ENCODE peak calls at places on chromosomes 4 and X, in seven cellular contexts. One of them, this sample, is unnamed.

GRCh38 chr4:165308174-165308573 is 19.3 kb upstream of the MSMO1 start:
- DNase-seq in AG09309: no peak
- DNase-seq in nephron progenitor cell: no peak
- DNase-seq in kidney epithelial cell: no peak
- DNase-seq in omental fat pad: no peak
- DNase-seq in sigmoid colon: no peak
- DNase-seq in bronchial epithelial cell: peak
- DNase-seq in this sample: no peak

GRCh38 chr4:188647820-188648380 is 508.7 kb downstream of the TRIML1 start:
- DNase-seq in bronchial epithelial cell: peak
- DNase-seq in nephron progenitor cell: no peak
- DNase-seq in omental fat pad: no peak
- DNase-seq in kidney epithelial cell: no peak
- DNase-seq in sigmoid colon: no peak
- DNase-seq in AG09309: no peak
- DNase-seq in this sample: no peak

GRCh38 chr4:10737335-10737734 is 52.8 kb upstream of the CLNK start:
- DNase-seq in nephron progenitor cell: no peak
- DNase-seq in sigmoid colon: no peak
- DNase-seq in AG09309: no peak
- DNase-seq in omental fat pad: no peak
- DNase-seq in kidney epithelial cell: peak
- DNase-seq in bronchial epithelial cell: peak
- DNase-seq in this sample: no peak

GRCh38 chr4:145061325-145061920 is 36.6 kb downstream of the ANAPC10 start:
- DNase-seq in kidney epithelial cell: no peak
- DNase-seq in omental fat pad: no peak
- DNase-seq in AG09309: no peak
- DNase-seq in sigmoid colon: no peak
- DNase-seq in nephron progenitor cell: no peak
- DNase-seq in bronchial epithelial cell: peak
- DNase-seq in this sample: no peak

GRCh38 chr4:183989471-183989870 is 84.4 kb downstream of the STOX2 start:
- DNase-seq in sigmoid colon: no peak
- DNase-seq in kidney epithelial cell: no peak
- DNase-seq in nephron progenitor cell: no peak
- DNase-seq in omental fat pad: no peak
- DNase-seq in bronchial epithelial cell: peak
- DNase-seq in AG09309: peak
- DNase-seq in this sample: no peak

GRCh38 chr4:83606435-83606834 is 70.5 kb downstream of the GPAT3 start:
- DNase-seq in bronchial epithelial cell: no peak
- DNase-seq in nephron progenitor cell: no peak
- DNase-seq in sigmoid colon: no peak
- DNase-seq in AG09309: no peak
- DNase-seq in kidney epithelial cell: no peak
- DNase-seq in omental fat pad: no peak
- DNase-seq in this sample: no peak

GRCh38 chr4:41294445-41295062 is 37.8 kb downstream of the UCHL1 start:
- DNase-seq in nephron progenitor cell: no peak
- DNase-seq in kidney epithelial cell: no peak
- DNase-seq in sigmoid colon: no peak
- DNase-seq in bronchial epithelial cell: no peak
- DNase-seq in AG09309: no peak
- DNase-seq in omental fat pad: no peak
- DNase-seq in this sample: no peak

GRCh38 chr4:123623611-123624010 is 227.0 kb downstream of the SPRY1 start:
- DNase-seq in bronchial epithelial cell: no peak
- DNase-seq in nephron progenitor cell: no peak
- DNase-seq in AG09309: no peak
- DNase-seq in kidney epithelial cell: no peak
- DNase-seq in omental fat pad: no peak
- DNase-seq in sigmoid colon: no peak
- DNase-seq in this sample: no peak

GRCh38 chrX:29138003-29138402 is 550.8 kb downstream of the IL1RAPL1 start:
- DNase-seq in nephron progenitor cell: no peak
- DNase-seq in AG09309: no peak
- DNase-seq in bronchial epithelial cell: no peak
- DNase-seq in omental fat pad: no peak
- DNase-seq in sigmoid colon: no peak
- DNase-seq in kidney epithelial cell: no peak
- DNase-seq in this sample: no peak

GRCh38 chrX:94057385-94057784 is 383.4 kb downstream of the FAM133A start:
- DNase-seq in sigmoid colon: no peak
- DNase-seq in nephron progenitor cell: no peak
- DNase-seq in omental fat pad: no peak
- DNase-seq in AG09309: no peak
- DNase-seq in bronchial epithelial cell: peak
- DNase-seq in kidney epithelial cell: no peak
- DNase-seq in this sample: no peak

GRCh38 chr4:1413221-1413663 is 7.0 kb upstream of the NKX1-1 start:
- DNase-seq in bronchial epithelial cell: no peak
- DNase-seq in sigmoid colon: peak
- DNase-seq in omental fat pad: no peak
- DNase-seq in AG09309: no peak
- DNase-seq in nephron progenitor cell: no peak
- DNase-seq in kidney epithelial cell: no peak
- DNase-seq in this sample: no peak

GRCh38 chrX:18895157-18895952 is 88.6 kb downstream of the PHKA2 start:
- DNase-seq in omental fat pad: no peak
- DNase-seq in bronchial epithelial cell: peak
- DNase-seq in kidney epithelial cell: no peak
- DNase-seq in nephron progenitor cell: no peak
- DNase-seq in sigmoid colon: peak
- DNase-seq in AG09309: no peak
- DNase-seq in this sample: no peak

GRCh38 chr4:173538903-173539445 is 8.9 kb upstream of the HAND2 start:
- DNase-seq in nephron progenitor cell: peak
- DNase-seq in bronchial epithelial cell: no peak
- DNase-seq in omental fat pad: no peak
- DNase-seq in kidney epithelial cell: no peak
- DNase-seq in AG09309: no peak
- DNase-seq in sigmoid colon: peak
- DNase-seq in this sample: no peak

GRCh38 chrX:117957128-117957527 is 159.5 kb downstream of the KLHL13 start:
- DNase-seq in sigmoid colon: no peak
- DNase-seq in bronchial epithelial cell: peak
- DNase-seq in kidney epithelial cell: no peak
- DNase-seq in omental fat pad: no peak
- DNase-seq in nephron progenitor cell: no peak
- DNase-seq in AG09309: no peak
- DNase-seq in this sample: no peak

GRCh38 chr4:8274772-8275241 is 5.3 kb downstream of the HTRA3 start:
- DNase-seq in sigmoid colon: peak
- DNase-seq in omental fat pad: no peak
- DNase-seq in nephron progenitor cell: peak
- DNase-seq in AG09309: peak
- DNase-seq in kidney epithelial cell: no peak
- DNase-seq in bronchial epithelial cell: no peak
- DNase-seq in this sample: no peak

GRCh38 chr4:88054909-88055308 is 47.5 kb downstream of the PKD2 start:
- DNase-seq in sigmoid colon: no peak
- DNase-seq in AG09309: no peak
- DNase-seq in nephron progenitor cell: peak
- DNase-seq in bronchial epithelial cell: peak
- DNase-seq in omental fat pad: no peak
- DNase-seq in kidney epithelial cell: no peak
- DNase-seq in this sample: peak

GRCh38 chr4:179352221-179352620 is 1910.0 kb upstream of the AGA start:
- DNase-seq in kidney epithelial cell: no peak
- DNase-seq in sigmoid colon: no peak
- DNase-seq in AG09309: no peak
- DNase-seq in omental fat pad: no peak
- DNase-seq in bronchial epithelial cell: no peak
- DNase-seq in nephron progenitor cell: no peak
- DNase-seq in this sample: no peak

GRCh38 chr4:23613782-23614181 is 276.1 kb downstream of the PPARGC1A start:
- DNase-seq in omental fat pad: no peak
- DNase-seq in nephron progenitor cell: no peak
- DNase-seq in AG09309: no peak
- DNase-seq in bronchial epithelial cell: no peak
- DNase-seq in sigmoid colon: no peak
- DNase-seq in kidney epithelial cell: no peak
- DNase-seq in this sample: no peak

GRCh38 chrX:144819406-144819805 is 427.9 kb upstream of the SPANXN1 start:
- DNase-seq in nephron progenitor cell: no peak
- DNase-seq in kidney epithelial cell: no peak
- DNase-seq in bronchial epithelial cell: peak
- DNase-seq in omental fat pad: no peak
- DNase-seq in AG09309: no peak
- DNase-seq in sigmoid colon: no peak
- DNase-seq in this sample: no peak

DNA sequence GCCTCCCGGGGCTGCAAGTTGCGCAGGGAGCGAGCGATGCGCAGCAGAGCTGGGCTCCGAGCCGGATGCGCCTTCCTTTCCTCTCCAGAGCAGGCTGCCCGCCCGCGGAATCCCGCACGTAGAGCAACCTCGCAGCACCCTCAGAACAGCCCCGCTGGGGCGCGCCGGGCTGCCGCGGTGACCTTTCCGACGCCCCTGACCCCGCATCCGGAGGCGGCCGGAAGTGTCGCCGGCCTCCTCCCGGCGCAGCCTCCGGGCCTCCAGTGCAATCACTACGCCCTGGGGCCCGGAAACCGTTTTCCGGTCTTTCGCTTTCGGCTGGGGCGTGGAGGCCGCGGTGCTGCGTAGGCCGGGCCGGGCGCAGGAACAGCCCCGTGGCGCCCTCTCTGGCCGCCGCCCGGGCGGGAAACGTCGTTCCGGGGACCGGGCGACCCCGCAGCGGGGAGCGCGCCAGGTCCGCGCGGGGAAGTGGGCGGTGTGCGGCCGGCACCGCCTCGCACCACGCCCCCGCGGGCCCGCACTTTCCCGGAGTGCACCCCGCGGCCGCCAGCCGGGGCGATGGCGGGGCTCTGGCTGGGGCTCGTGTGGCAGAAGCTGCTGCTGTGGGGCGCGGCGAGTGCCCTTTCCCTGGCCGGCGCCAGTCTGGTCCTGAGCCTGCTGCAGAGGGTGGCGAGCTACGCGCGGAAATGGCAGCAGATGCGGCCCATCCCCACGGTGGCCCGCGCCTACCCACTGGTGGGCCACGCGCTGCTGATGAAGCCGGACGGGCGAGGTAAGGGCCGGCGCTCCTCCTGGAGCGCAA is at the start of gene CYP4V2:
- DNase-seq in omental fat pad: peak
- DNase-seq in AG09309: peak
- DNase-seq in sigmoid colon: peak
- DNase-seq in bronchial epithelial cell: peak
- DNase-seq in kidney epithelial cell: peak
- DNase-seq in nephron progenitor cell: peak
- DNase-seq in this sample: peak
- TF ChIP-seq CTCF in omental fat pad: no peak
- TF ChIP-seq CTCF in AG09309: no peak
- TF ChIP-seq CTCF in sigmoid colon: no peak
- TF ChIP-seq CTCF in bronchial epithelial cell: peak
- TF ChIP-seq CTCF in kidney epithelial cell: no peak
- TF ChIP-seq CTCF in nephron progenitor cell: no peak
- TF ChIP-seq CTCF in this sample: no peak

GRCh38 chr4:25060586-25061340 is 30.0 kb upstream of the LGI2 start:
- DNase-seq in sigmoid colon: no peak
- DNase-seq in kidney epithelial cell: no peak
- DNase-seq in AG09309: no peak
- DNase-seq in nephron progenitor cell: no peak
- DNase-seq in omental fat pad: no peak
- DNase-seq in bronchial epithelial cell: no peak
- DNase-seq in this sample: no peak
- TF ChIP-seq CTCF in sigmoid colon: no peak
- TF ChIP-seq CTCF in kidney epithelial cell: no peak
- TF ChIP-seq CTCF in AG09309: no peak
- TF ChIP-seq CTCF in nephron progenitor cell: no peak
- TF ChIP-seq CTCF in omental fat pad: no peak
- TF ChIP-seq CTCF in bronchial epithelial cell: no peak
- TF ChIP-seq CTCF in this sample: no peak

GRCh38 chr4:40046311-40046980 is 10.2 kb upstream of the N4BP2 start:
- DNase-seq in sigmoid colon: no peak
- DNase-seq in nephron progenitor cell: no peak
- DNase-seq in AG09309: no peak
- DNase-seq in bronchial epithelial cell: peak
- DNase-seq in omental fat pad: no peak
- DNase-seq in kidney epithelial cell: no peak
- DNase-seq in this sample: no peak
- TF ChIP-seq CTCF in sigmoid colon: no peak
- TF ChIP-seq CTCF in nephron progenitor cell: no peak
- TF ChIP-seq CTCF in AG09309: no peak
- TF ChIP-seq CTCF in bronchial epithelial cell: no peak
- TF ChIP-seq CTCF in omental fat pad: no peak
- TF ChIP-seq CTCF in kidney epithelial cell: peak
- TF ChIP-seq CTCF in this sample: no peak

GRCh38 chr4:143396695-143397094 is 60.0 kb downstream of the GAB1 start:
- DNase-seq in kidney epithelial cell: no peak
- DNase-seq in nephron progenitor cell: no peak
- DNase-seq in omental fat pad: no peak
- DNase-seq in sigmoid colon: no peak
- DNase-seq in AG09309: no peak
- DNase-seq in bronchial epithelial cell: no peak
- DNase-seq in this sample: no peak
- TF ChIP-seq CTCF in kidney epithelial cell: no peak
- TF ChIP-seq CTCF in nephron progenitor cell: no peak
- TF ChIP-seq CTCF in omental fat pad: no peak
- TF ChIP-seq CTCF in sigmoid colon: no peak
- TF ChIP-seq CTCF in AG09309: no peak
- TF ChIP-seq CTCF in bronchial epithelial cell: no peak
- TF ChIP-seq CTCF in this sample: no peak

GRCh38 chr4:110352670-110353442 is 123.1 kb upstream of the ENPEP start:
- DNase-seq in omental fat pad: no peak
- DNase-seq in kidney epithelial cell: no peak
- DNase-seq in sigmoid colon: no peak
- DNase-seq in nephron progenitor cell: no peak
- DNase-seq in AG09309: no peak
- DNase-seq in bronchial epithelial cell: no peak
- DNase-seq in this sample: no peak
- TF ChIP-seq CTCF in omental fat pad: no peak
- TF ChIP-seq CTCF in kidney epithelial cell: no peak
- TF ChIP-seq CTCF in sigmoid colon: no peak
- TF ChIP-seq CTCF in nephron progenitor cell: no peak
- TF ChIP-seq CTCF in AG09309: no peak
- TF ChIP-seq CTCF in bronchial epithelial cell: no peak
- TF ChIP-seq CTCF in this sample: no peak